ENCODE peak calls at places on chromosomes 6 and 20, in four cellular contexts. Z is WTC11; V is T-helper 1 cell; Y is activated CD4-positive, CD25-positive, alpha-beta regulatory T cell treated with anti-CD3 and anti-CD28 coated beads, Interleukin-2, amount 50 U/mL, for 72 hours. A is an unnamed sample.

GRCh38 chr20:8568068-8568467 is 436.0 kb downstream of the PLCB1 start:
- DNase-seq in V (no peak), Y (no peak), Z (no peak), A (no peak)

GRCh38 chr6:4583026-4583425 is 193.2 kb upstream of the CDYL start:
- DNase-seq in Y (no peak), Z (no peak), V (no peak), A (no peak)

GRCh38 chr20:56391596-56392281 is at the start of gene AURKA:
- DNase-seq in Z (no peak), V (no peak), Y (no peak), A (peak; percentile 23)

GRCh38 chr6:16338577-16339262 is 100.3 kb downstream of the GMPR start:
- DNase-seq in V (no peak), Y (no peak), Z (no peak), A (peak; percentile 89)

GRCh38 chr6:71621918-71622519 is 264.3 kb upstream of the RIMS1 start:
- DNase-seq in Y (no peak), Z (no peak), V (no peak), A (no peak)

GRCh38 chr20:61803416-61803902 is 262.2 kb downstream of the TAF4 start:
- DNase-seq in V (no peak), Y (no peak), Z (no peak), A (no peak)

GRCh38 chr6:107538856-107539387 is 49.0 kb downstream of the SOBP start:
- DNase-seq in Z (no peak), V (no peak), Y (no peak), A (no peak)

GRCh38 chr6:10322991-10323390 is 91.9 kb downstream of the TFAP2A start:
- DNase-seq in V (no peak), Z (no peak), Y (no peak), A (no peak)

A was measured in posterior cingulate gyrus.